ENCODE peak calls at places on chromosome 4, in ten cellular contexts. I is caudate nucleus, N is NCI-H1694, H is T-helper 2 cell, C is mesothelial cell of epicardium, Q is kidney glomerular epithelial cell, S is brain microvascular endothelial cell, D is NAMALWA, G is fibroblast of the conjunctiva, K is NCI-H345. Z is an unnamed sample.
A peak's percentile ranks its signal among the peaks of the same experiment; 100 is the strongest.

GRCh38 chr4:1208970-1209704 is 36.8 kb upstream of the SPON2 start:
- DNase-seq in I (no peak), N (no peak), H (no peak), C (no peak), Q (no peak), S (no peak), D (no peak), G (no peak), K (no peak), Z (no peak)

GRCh38 chr4:53916431-53916889 is 147.9 kb downstream of the CHIC2 start:
- DNase-seq in I (no peak), N (no peak), H (no peak), C (no peak), Q (no peak), S (peak; percentile 58), D (no peak), G (no peak), K (no peak), Z (no peak)

GRCh38 chr4:106587558-106587957 is 219.0 kb upstream of the GIMD1 start:
- DNase-seq in I (no peak), N (no peak), H (no peak), C (no peak), Q (peak; percentile 88), S (peak; percentile 40), D (no peak), G (peak; percentile 12), K (peak; percentile 23), Z (no peak)

GRCh38 chr4:27176881-27177280 is 316.2 kb downstream of the STIM2 start:
- DNase-seq in I (no peak), N (no peak), H (no peak), C (no peak), Q (no peak), S (no peak), D (no peak), G (no peak), K (no peak), Z (no peak)

GRCh38 chr4:70914631-70915030 is 12.5 kb downstream of the MOB1B start:
- DNase-seq in I (no peak), N (no peak), H (no peak), C (no peak), Q (no peak), S (no peak), D (no peak), G (no peak), K (no peak), Z (no peak)

GRCh38 chr4:28463184-28463690 is 1602.6 kb downstream of the STIM2 start:
- DNase-seq in I (no peak), N (no peak), H (no peak), C (no peak), Q (no peak), S (no peak), D (no peak), G (peak; percentile 6), K (no peak), Z (no peak)

GRCh38 chr4:88106205-88106604 is 52.2 kb downstream of the ABCG2 start:
- DNase-seq in I (no peak), N (no peak), H (no peak), C (no peak), Q (no peak), S (no peak), D (no peak), G (no peak), K (no peak), Z (no peak)

GRCh38 chr4:113083346-113083745 is 33.9 kb downstream of the ANK2 start:
- DNase-seq in I (no peak), N (no peak), H (no peak), C (no peak), Q (no peak), S (no peak), D (peak; percentile 28), G (no peak), K (no peak), Z (no peak)

GRCh38 chr4:158316264-158316663 is 106.0 kb downstream of the TMEM144 start:
- DNase-seq in I (no peak), N (no peak), H (no peak), C (no peak), Q (no peak), S (no peak), D (no peak), G (no peak), K (no peak), Z (no peak)

GRCh38 chr4:156898373-156899117 is 73.1 kb downstream of the PDGFC start:
- DNase-seq in I (no peak), N (no peak), H (no peak), C (no peak), Q (no peak), S (no peak), D (no peak), G (peak; percentile 5), K (no peak), Z (no peak)

GRCh38 chr4:158346576-158346975 is 136.3 kb downstream of the TMEM144 start:
- DNase-seq in I (no peak), N (no peak), H (no peak), C (no peak), Q (no peak), S (no peak), D (no peak), G (no peak), K (no peak), Z (no peak)

GRCh38 chr4:152039085-152039484 is 278.3 kb upstream of the GATB start:
- DNase-seq in I (no peak), N (no peak), H (no peak), C (no peak), Q (no peak), S (peak; percentile 74), D (no peak), G (no peak), K (no peak), Z (no peak)

GRCh38 chr4:28278676-28279075 is 1418.0 kb downstream of the STIM2 start:
- DNase-seq in I (no peak), N (no peak), H (no peak), C (no peak), Q (no peak), S (no peak), D (no peak), G (no peak), K (no peak), Z (no peak)

GRCh38 chr4:32544846-32545245 is 1824.7 kb downstream of the PCDH7 start:
- DNase-seq in I (no peak), N (no peak), H (no peak), C (no peak), Q (no peak), S (no peak), D (no peak), G (no peak), K (no peak), Z (no peak)

GRCh38 chr4:36358173-36358572 is 76.8 kb downstream of the DTHD1 start:
- DNase-seq in I (no peak), N (no peak), H (no peak), C (no peak), Q (no peak), S (no peak), D (no peak), G (no peak), K (no peak), Z (no peak)

GRCh38 chr4:52750819-52751348 is 341 bp downstream of the ERVMER34-1 start:
- DNase-seq in I (no peak), N (no peak), H (no peak), C (peak; percentile 46), Q (no peak), S (no peak), D (no peak), G (no peak), K (no peak), Z (no peak)

GRCh38 chr4:175891863-175892262 is 79.8 kb upstream of the GPM6A start:
- DNase-seq in I (no peak), N (no peak), H (no peak), C (no peak), Q (peak; percentile 36), S (no peak), D (peak; percentile 68), G (no peak), K (peak; percentile 2), Z (peak; percentile 54)

GRCh38 chr4:3261411-3262207 is 12.7 kb downstream of the MSANTD1 start:
- DNase-seq in I (no peak), N (no peak), H (no peak), C (peak; percentile 36), Q (no peak), S (no peak), D (no peak), G (no peak), K (no peak), Z (no peak)

GRCh38 chr4:101346562-101347266 is 612 bp downstream of the PPP3CA start:
- DNase-seq in I (peak; percentile 69), N (no peak), H (peak; percentile 60), C (peak; percentile 76), Q (peak; percentile 62), S (peak; percentile 54), D (peak; percentile 73), G (no peak), K (peak; percentile 55), Z (no peak)

GRCh38 chr4:17094811-17095210 is 196.4 kb upstream of the LDB2 start:
- DNase-seq in I (no peak), N (no peak), H (no peak), C (no peak), Q (no peak), S (no peak), D (no peak), G (no peak), K (no peak), Z (no peak)

GRCh38 chr4:10164877-10165283 is 48.3 kb upstream of the WDR1 start:
- DNase-seq in I (no peak), N (no peak), H (no peak), C (peak; percentile 48), Q (peak; percentile 36), S (peak; percentile 24), D (peak; percentile 11), G (peak; percentile 22), K (no peak), Z (no peak)

GRCh38 chr4:128388352-128388630 is 100.7 kb upstream of the PGRMC2 start:
- DNase-seq in I (no peak), N (no peak), H (no peak), C (no peak), Q (no peak), S (peak; percentile 33), D (no peak), G (no peak), K (no peak), Z (no peak)

GRCh38 chr4:183329244-183329643 is 7.0 kb upstream of the CLDN24 start:
- DNase-seq in I (no peak), N (no peak), H (no peak), C (no peak), Q (no peak), S (no peak), D (no peak), G (no peak), K (no peak), Z (no peak)

GRCh38 chr4:145326491-145326890 is 146.1 kb upstream of the OTUD4 start:
- DNase-seq in I (no peak), N (no peak), H (no peak), C (no peak), Q (no peak), S (no peak), D (no peak), G (no peak), K (no peak), Z (no peak)

GRCh38 chr4:148998719-148999118 is 556.5 kb upstream of the NR3C2 start:
- DNase-seq in I (no peak), N (no peak), H (no peak), C (no peak), Q (no peak), S (peak; percentile 10), D (peak; percentile 47), G (no peak), K (no peak), Z (no peak)

GRCh38 chr4:7224001-7224400 is 31.7 kb downstream of the SORCS2 start:
- DNase-seq in I (no peak), N (no peak), H (no peak), C (no peak), Q (no peak), S (no peak), D (no peak), G (no peak), K (no peak), Z (no peak)

GRCh38 chr4:75629239-75629638 is 1.1 kb downstream of the CDKL2 start:
- DNase-seq in I (no peak), N (no peak), H (no peak), C (no peak), Q (peak; percentile 21), S (no peak), D (no peak), G (no peak), K (peak; percentile 19), Z (no peak)

GRCh38 chr4:180960758-180961401 is 1282.3 kb upstream of the TENM3 start:
- DNase-seq in I (no peak), N (no peak), H (no peak), C (no peak), Q (no peak), S (no peak), D (peak; percentile 5), G (no peak), K (no peak), Z (no peak)

Z was measured in NCI-H1048.